ENCODE peak calls at places on chromosomes 16 and 17, in nine cellular contexts. R, K, I, B, J, O, X, C and D are unnamed samples.

GRCh38 chr17:64471440-64471839 is 22.5 kb downstream of the MILR1 start:
- DNase-seq in R (no peak), K (no peak), I (no peak), B (no peak), J (no peak), O (no peak), X (no peak), C (no peak), D (no peak)

GRCh38 chr17:50188521-50189395 is 12.7 kb downstream of the COL1A1 start:
- DNase-seq in R (no peak), K (no peak), I (no peak), B (no peak), J (no peak), O (no peak), X (no peak), C (no peak), D (no peak)

GRCh38 chr17:36641331-36641876 is 40.0 kb downstream of the MRM1 start:
- DNase-seq in R (no peak), K (no peak), I (no peak), B (no peak), J (no peak), O (no peak), X (no peak), C (no peak), D (no peak)

GRCh38 chr17:78925234-78925633 is at the start of gene TIMP2:
- DNase-seq in R (peak; percentile 94), K (peak; percentile 73), I (no peak), B (peak; percentile 71), J (peak; percentile 95), O (peak; percentile 61), X (peak; percentile 46), C (peak; percentile 83), D (peak; percentile 81)

GRCh38 chr16:2497116-2497630 is 16.6 kb upstream of the ATP6V0C start:
- DNase-seq in R (peak; percentile 83), K (no peak), I (no peak), B (no peak), J (no peak), O (no peak), X (no peak), C (no peak), D (no peak)

GRCh38 chr16:84041421-84041820 is 1.2 kb downstream of the SLC38A8 start:
- DNase-seq in R (no peak), K (no peak), I (no peak), B (no peak), J (no peak), O (no peak), X (no peak), C (no peak), D (no peak)

GRCh38 chr16:71467810-71468209 is 5.8 kb upstream of the ZNF23 start:
- DNase-seq in R (no peak), K (peak; percentile 51), I (no peak), B (no peak), J (no peak), O (peak; percentile 35), X (peak; percentile 25), C (peak; percentile 56), D (no peak)

GRCh38 chr16:2226245-2226793 is 2.9 kb downstream of the E4F1 start:
- DNase-seq in R (no peak), K (no peak), I (no peak), B (no peak), J (no peak), O (no peak), X (no peak), C (no peak), D (no peak)

GRCh38 chr16:30786115-30786935 is 680 bp downstream of the ZNF629 start:
- DNase-seq in R (peak; percentile 76), K (no peak), I (no peak), B (peak; percentile 28), J (peak; percentile 44), O (no peak), X (no peak), C (peak; percentile 58), D (peak; percentile 78)

GRCh38 chr16:80459331-80459777 is 81.4 kb upstream of the DYNLRB2 start:
- DNase-seq in R (no peak), K (no peak), I (no peak), B (peak; percentile 51), J (no peak), O (no peak), X (no peak), C (no peak), D (no peak)

GRCh38 chr16:88705076-88705684 is 1.0 kb downstream of the RNF166 start:
- DNase-seq in R (no peak), K (peak; percentile 53), I (no peak), B (no peak), J (peak; percentile 48), O (no peak), X (no peak), C (no peak), D (no peak)

GRCh38 chr17:27572665-27573064 is 58.3 kb upstream of the LGALS9 start:
- DNase-seq in R (no peak), K (no peak), I (no peak), B (no peak), J (no peak), O (no peak), X (peak; percentile 59), C (no peak), D (no peak)

GRCh38 chr17:77371117-77371887 is 230.5 kb downstream of the SEC14L1 start:
- DNase-seq in R (no peak), K (no peak), I (no peak), B (no peak), J (no peak), O (no peak), X (no peak), C (no peak), D (no peak)

GRCh38 chr17:46197526-46197925 is 4.3 kb upstream of the KANSL1 start:
- DNase-seq in R (no peak), K (no peak), I (no peak), B (no peak), J (no peak), O (no peak), X (no peak), C (no peak), D (no peak)

GRCh38 chr17:33049781-33050414 is 58.3 kb downstream of the SPACA3 start:
- DNase-seq in R (no peak), K (peak; percentile 59), I (peak; percentile 62), B (peak; percentile 18), J (peak; percentile 56), O (peak; percentile 27), X (peak; percentile 43), C (peak; percentile 66), D (no peak)

GRCh38 chr17:36590082-36590481 is 1.6 kb upstream of the DHRS11 start:
- DNase-seq in R (no peak), K (no peak), I (no peak), B (no peak), J (no peak), O (no peak), X (no peak), C (no peak), D (no peak)

GRCh38 chr17:63699638-63700527 is at the start of gene LIMD2:
- DNase-seq in R (peak; percentile 84), K (peak; percentile 89), I (no peak), B (no peak), J (peak; percentile 64), O (peak; percentile 83), X (peak; percentile 63), C (peak; percentile 75), D (peak; percentile 84)

GRCh38 chr16:58933186-58933585 is 199.1 kb upstream of the GOT2 start:
- DNase-seq in R (no peak), K (no peak), I (no peak), B (no peak), J (no peak), O (no peak), X (no peak), C (no peak), D (no peak)

GRCh38 chr16:86363057-86363490 is 147.3 kb upstream of the FOXF1 start:
- DNase-seq in R (no peak), K (no peak), I (no peak), B (no peak), J (no peak), O (no peak), X (no peak), C (peak; percentile 86), D (peak; percentile 45)

GRCh38 chr16:56866955-56867830 is 2.2 kb downstream of the SLC12A3 start:
- DNase-seq in R (no peak), K (peak; percentile 64), I (no peak), B (peak; percentile 55), J (peak; percentile 54), O (no peak), X (peak; percentile 22), C (peak; percentile 72), D (no peak)

GRCh38 chr17:65978881-65979280 is 213.1 kb downstream of the CEP112 start:
- DNase-seq in R (no peak), K (no peak), I (no peak), B (no peak), J (no peak), O (no peak), X (no peak), C (no peak), D (no peak)

GRCh38 chr16:87921236-87921773 is 15.0 kb downstream of the CA5A start:
- DNase-seq in R (no peak), K (no peak), I (no peak), B (no peak), J (no peak), O (no peak), X (no peak), C (no peak), D (no peak)